ENCODE peak calls at places on chromosomes 4 and X, in seven cellular contexts. Z, E, X, O, Q, S and L are unnamed samples.

GRCh38 chr4:147754037-147754445 is 22.2 kb downstream of the ARHGAP10 start:
- DNase-seq in Z (no peak), E (no peak), X (no peak), O (no peak), Q (no peak), S (peak), L (no peak)

GRCh38 chrX:109783712-109784109 is 50.7 kb upstream of the ACSL4 start:
- DNase-seq in Z (no peak), E (no peak), X (no peak), O (no peak), Q (no peak), S (peak), L (no peak)

GRCh38 chr4:954211-955020 is 19.0 kb downstream of the DGKQ start:
- DNase-seq in Z (no peak), E (no peak), X (no peak), O (no peak), Q (no peak), S (no peak), L (no peak)

GRCh38 chrX:115448146-115448545 is 112.8 kb upstream of the PLS3 start:
- DNase-seq in Z (no peak), E (no peak), X (no peak), O (no peak), Q (no peak), S (no peak), L (no peak)

GRCh38 chrX:15043538-15043937 is 170.3 kb downstream of the MOSPD2 start:
- DNase-seq in Z (no peak), E (no peak), X (no peak), O (no peak), Q (no peak), S (no peak), L (no peak)

GRCh38 chr4:158599150-158599549 is 72.5 kb downstream of the C4orf46 start:
- DNase-seq in Z (no peak), E (no peak), X (no peak), O (no peak), Q (peak), S (no peak), L (no peak)

GRCh38 chr4:54589586-54589985 is 68.2 kb upstream of the KIT start:
- DNase-seq in Z (no peak), E (no peak), X (no peak), O (no peak), Q (no peak), S (no peak), L (no peak)

GRCh38 chr4:75844151-75844662 is 58.0 kb downstream of the PPEF2 start:
- DNase-seq in Z (no peak), E (no peak), X (peak), O (no peak), Q (no peak), S (peak), L (peak)

GRCh38 chrX:5388087-5388486 is 840.6 kb downstream of the NLGN4X start:
- DNase-seq in Z (no peak), E (no peak), X (no peak), O (no peak), Q (no peak), S (no peak), L (no peak)

GRCh38 chr4:57137261-57137660 is 27.1 kb upstream of the IGFBP7 start:
- DNase-seq in Z (no peak), E (no peak), X (no peak), O (no peak), Q (no peak), S (no peak), L (no peak)

GRCh38 chr4:76615999-76616398 is 181.0 kb downstream of the SHROOM3 start:
- DNase-seq in Z (no peak), E (no peak), X (no peak), O (no peak), Q (no peak), S (no peak), L (no peak)

GRCh38 chrX:112736310-112736709 is 56.6 kb upstream of the LHFPL1 start:
- DNase-seq in Z (no peak), E (no peak), X (no peak), O (no peak), Q (no peak), S (no peak), L (no peak)

GRCh38 chr4:77817304-77818076 is 1.7 kb downstream of the CNOT6L start:
- DNase-seq in Z (no peak), E (no peak), X (peak), O (no peak), Q (no peak), S (peak), L (peak)

GRCh38 chr4:68175562-68176155 is 46.0 kb upstream of the TMPRSS11F start:
- DNase-seq in Z (no peak), E (peak), X (peak), O (peak), Q (peak), S (peak), L (peak)

GRCh38 chr4:39664828-39665731 is 26.4 kb upstream of the SMIM14 start:
- DNase-seq in Z (no peak), E (no peak), X (peak), O (no peak), Q (no peak), S (no peak), L (peak)

GRCh38 chrX:20089845-20090244 is 26.9 kb downstream of the MAP7D2 start:
- DNase-seq in Z (no peak), E (no peak), X (no peak), O (no peak), Q (no peak), S (no peak), L (no peak)

GRCh38 chr4:142293536-142293935 is 552.6 kb downstream of the INPP4B start:
- DNase-seq in Z (no peak), E (no peak), X (no peak), O (no peak), Q (no peak), S (no peak), L (no peak)

GRCh38 chr4:3529363-3529762 is 2.9 kb downstream of the LRPAP1 start:
- DNase-seq in Z (no peak), E (no peak), X (peak), O (no peak), Q (peak), S (no peak), L (peak)

GRCh38 chrX:10199212-10199611 is 42.4 kb downstream of the CLCN4 start:
- DNase-seq in Z (no peak), E (no peak), X (no peak), O (no peak), Q (peak), S (no peak), L (no peak)

GRCh38 chr4:122305853-122306252 is 73.0 kb upstream of the ADAD1 start:
- DNase-seq in Z (no peak), E (no peak), X (no peak), O (no peak), Q (no peak), S (no peak), L (no peak)

GRCh38 chrX:52574416-52575275 is 57.8 kb upstream of the XAGE1B start:
- DNase-seq in Z (no peak), E (peak), X (peak), O (peak), Q (peak), S (peak), L (peak)

GRCh38 chr4:182845618-182846017 is 71.6 kb downstream of the DCTD start:
- DNase-seq in Z (no peak), E (no peak), X (no peak), O (no peak), Q (no peak), S (no peak), L (no peak)

GRCh38 chrX:7074135-7074907 is 73.2 kb upstream of the STS start:
- DNase-seq in Z (no peak), E (no peak), X (no peak), O (no peak), Q (no peak), S (peak), L (no peak)

GRCh38 chrX:136779346-136779781 is 1.4 kb downstream of the ARHGEF6 start:
- DNase-seq in Z (no peak), E (no peak), X (no peak), O (no peak), Q (peak), S (no peak), L (no peak)

GRCh38 chr4:109214622-109215350 is 87.7 kb downstream of the COL25A1 start:
- DNase-seq in Z (no peak), E (no peak), X (no peak), O (no peak), Q (no peak), S (no peak), L (no peak)

GRCh38 chrX:152958047-152958446 is 35.9 kb downstream of the PNMA5 start:
- DNase-seq in Z (no peak), E (no peak), X (no peak), O (no peak), Q (no peak), S (no peak), L (no peak)

GRCh38 chrX:19440713-19441112 is 74.6 kb downstream of the MAP3K15 start:
- DNase-seq in Z (no peak), E (no peak), X (no peak), O (no peak), Q (peak), S (peak), L (no peak)

GRCh38 chr4:2069986-2070385 is 10.9 kb downstream of the NAT8L start:
- DNase-seq in Z (no peak), E (no peak), X (no peak), O (no peak), Q (no peak), S (no peak), L (no peak)